ENCODE peak calls at places on chromosomes 7 and 10, in ten cellular contexts. One of them, this sample, is unnamed.

GRCh38 chr10:48587101-48587500 is 17.8 kb downstream of the ARHGAP22 start:
- DNase-seq in HFF-Myc: no peak
- DNase-seq in stimulated activated CD4-positive, alpha-beta T cell treated with anti-CD3 and anti-CD28 coated beads, TNF-alpha, amount 100 ng/mL, for 1 hour: no peak
- DNase-seq in activated T-helper 9 cell treated with anti-CD3 and anti-CD28 coated beads, Interleukin-2, amount 50 U/mL, for 16 hours: no peak
- DNase-seq in GM20000: no peak
- DNase-seq in AG04450: no peak
- DNase-seq in T-helper 22 cell: no peak
- DNase-seq in Daoy: no peak
- DNase-seq in astrocyte of the spinal cord: no peak
- DNase-seq in SW 1271: no peak
- DNase-seq in this sample: no peak

GRCh38 chr7:15104411-15105092 is 202.0 kb upstream of the DGKB start:
- DNase-seq in activated T-helper 9 cell treated with anti-CD3 and anti-CD28 coated beads, Interleukin-2, amount 50 U/mL, for 16 hours: no peak
- DNase-seq in Daoy: no peak
- DNase-seq in GM20000: no peak
- DNase-seq in stimulated activated CD4-positive, alpha-beta T cell treated with anti-CD3 and anti-CD28 coated beads, TNF-alpha, amount 100 ng/mL, for 1 hour: no peak
- DNase-seq in T-helper 22 cell: no peak
- DNase-seq in astrocyte of the spinal cord: no peak
- DNase-seq in HFF-Myc: no peak
- DNase-seq in SW 1271: no peak
- DNase-seq in AG04450: no peak
- DNase-seq in this sample: no peak

GRCh38 chr7:116511552-116512523 is 12.3 kb downstream of the CAV2 start:
- DNase-seq in HFF-Myc: no peak
- DNase-seq in Daoy: peak
- DNase-seq in astrocyte of the spinal cord: peak
- DNase-seq in GM20000: peak
- DNase-seq in stimulated activated CD4-positive, alpha-beta T cell treated with anti-CD3 and anti-CD28 coated beads, TNF-alpha, amount 100 ng/mL, for 1 hour: no peak
- DNase-seq in T-helper 22 cell: no peak
- DNase-seq in SW 1271: peak
- DNase-seq in activated T-helper 9 cell treated with anti-CD3 and anti-CD28 coated beads, Interleukin-2, amount 50 U/mL, for 16 hours: no peak
- DNase-seq in AG04450: no peak
- DNase-seq in this sample: no peak

GRCh38 chr7:155405399-155406318 is 52.3 kb upstream of the EN2 start:
- DNase-seq in T-helper 22 cell: no peak
- DNase-seq in activated T-helper 9 cell treated with anti-CD3 and anti-CD28 coated beads, Interleukin-2, amount 50 U/mL, for 16 hours: no peak
- DNase-seq in GM20000: peak
- DNase-seq in stimulated activated CD4-positive, alpha-beta T cell treated with anti-CD3 and anti-CD28 coated beads, TNF-alpha, amount 100 ng/mL, for 1 hour: no peak
- DNase-seq in AG04450: no peak
- DNase-seq in Daoy: peak
- DNase-seq in astrocyte of the spinal cord: no peak
- DNase-seq in SW 1271: no peak
- DNase-seq in HFF-Myc: no peak
- DNase-seq in this sample: no peak

GRCh38 chr10:79266092-79266491 is 81.2 kb upstream of the PPIF start:
- DNase-seq in Daoy: peak
- DNase-seq in astrocyte of the spinal cord: peak
- DNase-seq in stimulated activated CD4-positive, alpha-beta T cell treated with anti-CD3 and anti-CD28 coated beads, TNF-alpha, amount 100 ng/mL, for 1 hour: no peak
- DNase-seq in activated T-helper 9 cell treated with anti-CD3 and anti-CD28 coated beads, Interleukin-2, amount 50 U/mL, for 16 hours: no peak
- DNase-seq in HFF-Myc: no peak
- DNase-seq in GM20000: no peak
- DNase-seq in SW 1271: no peak
- DNase-seq in T-helper 22 cell: no peak
- DNase-seq in AG04450: no peak
- DNase-seq in this sample: no peak

GRCh38 chr7:39609462-39610149 is 13.8 kb upstream of the RALA start:
- DNase-seq in SW 1271: no peak
- DNase-seq in AG04450: no peak
- DNase-seq in astrocyte of the spinal cord: no peak
- DNase-seq in Daoy: peak
- DNase-seq in GM20000: peak
- DNase-seq in T-helper 22 cell: no peak
- DNase-seq in HFF-Myc: no peak
- DNase-seq in stimulated activated CD4-positive, alpha-beta T cell treated with anti-CD3 and anti-CD28 coated beads, TNF-alpha, amount 100 ng/mL, for 1 hour: no peak
- DNase-seq in activated T-helper 9 cell treated with anti-CD3 and anti-CD28 coated beads, Interleukin-2, amount 50 U/mL, for 16 hours: no peak
- DNase-seq in this sample: no peak

GRCh38 chr10:3538850-3539531 is 246.0 kb downstream of the KLF6 start:
- DNase-seq in activated T-helper 9 cell treated with anti-CD3 and anti-CD28 coated beads, Interleukin-2, amount 50 U/mL, for 16 hours: no peak
- DNase-seq in T-helper 22 cell: no peak
- DNase-seq in Daoy: peak
- DNase-seq in SW 1271: peak
- DNase-seq in AG04450: peak
- DNase-seq in GM20000: no peak
- DNase-seq in stimulated activated CD4-positive, alpha-beta T cell treated with anti-CD3 and anti-CD28 coated beads, TNF-alpha, amount 100 ng/mL, for 1 hour: no peak
- DNase-seq in HFF-Myc: no peak
- DNase-seq in astrocyte of the spinal cord: peak
- DNase-seq in this sample: no peak

GRCh38 chr10:71211053-71211452 is 1.3 kb upstream of the UNC5B start:
- DNase-seq in astrocyte of the spinal cord: no peak
- DNase-seq in GM20000: no peak
- DNase-seq in SW 1271: no peak
- DNase-seq in Daoy: no peak
- DNase-seq in T-helper 22 cell: no peak
- DNase-seq in AG04450: no peak
- DNase-seq in HFF-Myc: no peak
- DNase-seq in activated T-helper 9 cell treated with anti-CD3 and anti-CD28 coated beads, Interleukin-2, amount 50 U/mL, for 16 hours: no peak
- DNase-seq in stimulated activated CD4-positive, alpha-beta T cell treated with anti-CD3 and anti-CD28 coated beads, TNF-alpha, amount 100 ng/mL, for 1 hour: no peak
- DNase-seq in this sample: no peak

GRCh38 chr7:191105-192034 is 1.0 kb upstream of the FAM20C start:
- DNase-seq in GM20000: no peak
- DNase-seq in HFF-Myc: peak
- DNase-seq in stimulated activated CD4-positive, alpha-beta T cell treated with anti-CD3 and anti-CD28 coated beads, TNF-alpha, amount 100 ng/mL, for 1 hour: no peak
- DNase-seq in activated T-helper 9 cell treated with anti-CD3 and anti-CD28 coated beads, Interleukin-2, amount 50 U/mL, for 16 hours: no peak
- DNase-seq in Daoy: peak
- DNase-seq in SW 1271: peak
- DNase-seq in AG04450: peak
- DNase-seq in T-helper 22 cell: no peak
- DNase-seq in astrocyte of the spinal cord: peak
- DNase-seq in this sample: no peak

GRCh38 chr7:123285076-123285700 is 85.4 kb upstream of the SLC13A1 start:
- DNase-seq in HFF-Myc: no peak
- DNase-seq in astrocyte of the spinal cord: no peak
- DNase-seq in Daoy: no peak
- DNase-seq in AG04450: no peak
- DNase-seq in stimulated activated CD4-positive, alpha-beta T cell treated with anti-CD3 and anti-CD28 coated beads, TNF-alpha, amount 100 ng/mL, for 1 hour: no peak
- DNase-seq in GM20000: no peak
- DNase-seq in activated T-helper 9 cell treated with anti-CD3 and anti-CD28 coated beads, Interleukin-2, amount 50 U/mL, for 16 hours: no peak
- DNase-seq in T-helper 22 cell: no peak
- DNase-seq in SW 1271: no peak
- DNase-seq in this sample: no peak

GRCh38 chr7:131328387-131329175 is 905 bp downstream of the MKLN1 start:
- DNase-seq in HFF-Myc: no peak
- DNase-seq in GM20000: peak
- DNase-seq in astrocyte of the spinal cord: peak
- DNase-seq in activated T-helper 9 cell treated with anti-CD3 and anti-CD28 coated beads, Interleukin-2, amount 50 U/mL, for 16 hours: no peak
- DNase-seq in T-helper 22 cell: no peak
- DNase-seq in Daoy: no peak
- DNase-seq in AG04450: no peak
- DNase-seq in stimulated activated CD4-positive, alpha-beta T cell treated with anti-CD3 and anti-CD28 coated beads, TNF-alpha, amount 100 ng/mL, for 1 hour: no peak
- DNase-seq in SW 1271: peak
- DNase-seq in this sample: no peak

GRCh38 chr7:149871576-149871975 is 2.2 kb upstream of the ATP6V0E2 start:
- DNase-seq in AG04450: no peak
- DNase-seq in astrocyte of the spinal cord: no peak
- DNase-seq in stimulated activated CD4-positive, alpha-beta T cell treated with anti-CD3 and anti-CD28 coated beads, TNF-alpha, amount 100 ng/mL, for 1 hour: no peak
- DNase-seq in SW 1271: no peak
- DNase-seq in HFF-Myc: no peak
- DNase-seq in activated T-helper 9 cell treated with anti-CD3 and anti-CD28 coated beads, Interleukin-2, amount 50 U/mL, for 16 hours: no peak
- DNase-seq in GM20000: no peak
- DNase-seq in T-helper 22 cell: no peak
- DNase-seq in Daoy: no peak
- DNase-seq in this sample: no peak

GRCh38 chr10:60626037-60626436 is 152.2 kb upstream of the CDK1 start:
- DNase-seq in stimulated activated CD4-positive, alpha-beta T cell treated with anti-CD3 and anti-CD28 coated beads, TNF-alpha, amount 100 ng/mL, for 1 hour: no peak
- DNase-seq in GM20000: no peak
- DNase-seq in HFF-Myc: no peak
- DNase-seq in AG04450: no peak
- DNase-seq in astrocyte of the spinal cord: no peak
- DNase-seq in Daoy: no peak
- DNase-seq in T-helper 22 cell: no peak
- DNase-seq in SW 1271: no peak
- DNase-seq in activated T-helper 9 cell treated with anti-CD3 and anti-CD28 coated beads, Interleukin-2, amount 50 U/mL, for 16 hours: no peak
- DNase-seq in this sample: no peak

GRCh38 chr7:96800824-96801223 is 91.2 kb upstream of the SEM1 start:
- DNase-seq in HFF-Myc: no peak
- DNase-seq in stimulated activated CD4-positive, alpha-beta T cell treated with anti-CD3 and anti-CD28 coated beads, TNF-alpha, amount 100 ng/mL, for 1 hour: no peak
- DNase-seq in activated T-helper 9 cell treated with anti-CD3 and anti-CD28 coated beads, Interleukin-2, amount 50 U/mL, for 16 hours: no peak
- DNase-seq in Daoy: no peak
- DNase-seq in GM20000: no peak
- DNase-seq in AG04450: no peak
- DNase-seq in T-helper 22 cell: no peak
- DNase-seq in SW 1271: no peak
- DNase-seq in astrocyte of the spinal cord: peak
- DNase-seq in this sample: no peak

GRCh38 chr7:150406565-150407421 is 27.7 kb downstream of the ZNF775 start:
- DNase-seq in SW 1271: no peak
- DNase-seq in Daoy: peak
- DNase-seq in HFF-Myc: no peak
- DNase-seq in AG04450: no peak
- DNase-seq in T-helper 22 cell: no peak
- DNase-seq in stimulated activated CD4-positive, alpha-beta T cell treated with anti-CD3 and anti-CD28 coated beads, TNF-alpha, amount 100 ng/mL, for 1 hour: no peak
- DNase-seq in activated T-helper 9 cell treated with anti-CD3 and anti-CD28 coated beads, Interleukin-2, amount 50 U/mL, for 16 hours: no peak
- DNase-seq in astrocyte of the spinal cord: no peak
- DNase-seq in GM20000: peak
- DNase-seq in this sample: no peak

GRCh38 chr10:126969310-126969709 is 64.1 kb downstream of the DOCK1 start:
- DNase-seq in T-helper 22 cell: no peak
- DNase-seq in HFF-Myc: no peak
- DNase-seq in astrocyte of the spinal cord: no peak
- DNase-seq in SW 1271: peak
- DNase-seq in GM20000: no peak
- DNase-seq in Daoy: peak
- DNase-seq in AG04450: no peak
- DNase-seq in stimulated activated CD4-positive, alpha-beta T cell treated with anti-CD3 and anti-CD28 coated beads, TNF-alpha, amount 100 ng/mL, for 1 hour: no peak
- DNase-seq in activated T-helper 9 cell treated with anti-CD3 and anti-CD28 coated beads, Interleukin-2, amount 50 U/mL, for 16 hours: no peak
- DNase-seq in this sample: no peak

GRCh38 chr7:75596727-75597614 is 104.9 kb downstream of the SPDYE5 start:
- DNase-seq in GM20000: peak
- DNase-seq in activated T-helper 9 cell treated with anti-CD3 and anti-CD28 coated beads, Interleukin-2, amount 50 U/mL, for 16 hours: no peak
- DNase-seq in astrocyte of the spinal cord: peak
- DNase-seq in stimulated activated CD4-positive, alpha-beta T cell treated with anti-CD3 and anti-CD28 coated beads, TNF-alpha, amount 100 ng/mL, for 1 hour: no peak
- DNase-seq in AG04450: no peak
- DNase-seq in SW 1271: no peak
- DNase-seq in T-helper 22 cell: no peak
- DNase-seq in HFF-Myc: no peak
- DNase-seq in Daoy: peak
- DNase-seq in this sample: peak

GRCh38 chr10:125977206-125977605 is 80.8 kb downstream of the FANK1 start:
- DNase-seq in astrocyte of the spinal cord: no peak
- DNase-seq in GM20000: no peak
- DNase-seq in SW 1271: no peak
- DNase-seq in Daoy: no peak
- DNase-seq in HFF-Myc: no peak
- DNase-seq in AG04450: no peak
- DNase-seq in activated T-helper 9 cell treated with anti-CD3 and anti-CD28 coated beads, Interleukin-2, amount 50 U/mL, for 16 hours: no peak
- DNase-seq in T-helper 22 cell: no peak
- DNase-seq in stimulated activated CD4-positive, alpha-beta T cell treated with anti-CD3 and anti-CD28 coated beads, TNF-alpha, amount 100 ng/mL, for 1 hour: no peak
- DNase-seq in this sample: no peak

GRCh38 chr10:14032406-14032998 is 298.2 kb downstream of the FRMD4A start:
- DNase-seq in AG04450: no peak
- DNase-seq in HFF-Myc: no peak
- DNase-seq in T-helper 22 cell: no peak
- DNase-seq in astrocyte of the spinal cord: no peak
- DNase-seq in stimulated activated CD4-positive, alpha-beta T cell treated with anti-CD3 and anti-CD28 coated beads, TNF-alpha, amount 100 ng/mL, for 1 hour: peak
- DNase-seq in GM20000: peak
- DNase-seq in Daoy: peak
- DNase-seq in SW 1271: no peak
- DNase-seq in activated T-helper 9 cell treated with anti-CD3 and anti-CD28 coated beads, Interleukin-2, amount 50 U/mL, for 16 hours: peak
- DNase-seq in this sample: no peak

GRCh38 chr10:114577133-114577532 is 80.9 kb downstream of the ABLIM1 start:
- DNase-seq in AG04450: peak
- DNase-seq in T-helper 22 cell: no peak
- DNase-seq in activated T-helper 9 cell treated with anti-CD3 and anti-CD28 coated beads, Interleukin-2, amount 50 U/mL, for 16 hours: no peak
- DNase-seq in astrocyte of the spinal cord: peak
- DNase-seq in SW 1271: no peak
- DNase-seq in GM20000: no peak
- DNase-seq in stimulated activated CD4-positive, alpha-beta T cell treated with anti-CD3 and anti-CD28 coated beads, TNF-alpha, amount 100 ng/mL, for 1 hour: no peak
- DNase-seq in HFF-Myc: peak
- DNase-seq in Daoy: peak
- DNase-seq in this sample: no peak

GRCh38 chr7:114856625-114857024 is 65.3 kb upstream of the MDFIC start:
- DNase-seq in AG04450: no peak
- DNase-seq in Daoy: peak
- DNase-seq in T-helper 22 cell: no peak
- DNase-seq in stimulated activated CD4-positive, alpha-beta T cell treated with anti-CD3 and anti-CD28 coated beads, TNF-alpha, amount 100 ng/mL, for 1 hour: no peak
- DNase-seq in GM20000: no peak
- DNase-seq in astrocyte of the spinal cord: no peak
- DNase-seq in activated T-helper 9 cell treated with anti-CD3 and anti-CD28 coated beads, Interleukin-2, amount 50 U/mL, for 16 hours: no peak
- DNase-seq in HFF-Myc: no peak
- DNase-seq in SW 1271: no peak
- DNase-seq in this sample: no peak

GRCh38 chr10:30373596-30374327 is 24.7 kb upstream of the MTPAP start:
- DNase-seq in HFF-Myc: no peak
- DNase-seq in GM20000: peak
- DNase-seq in T-helper 22 cell: no peak
- DNase-seq in Daoy: no peak
- DNase-seq in stimulated activated CD4-positive, alpha-beta T cell treated with anti-CD3 and anti-CD28 coated beads, TNF-alpha, amount 100 ng/mL, for 1 hour: no peak
- DNase-seq in activated T-helper 9 cell treated with anti-CD3 and anti-CD28 coated beads, Interleukin-2, amount 50 U/mL, for 16 hours: no peak
- DNase-seq in SW 1271: no peak
- DNase-seq in astrocyte of the spinal cord: no peak
- DNase-seq in AG04450: no peak
- DNase-seq in this sample: no peak

GRCh38 chr10:47037654-47038425 is 126.6 kb downstream of the PTPN20 start:
- DNase-seq in AG04450: no peak
- DNase-seq in SW 1271: no peak
- DNase-seq in activated T-helper 9 cell treated with anti-CD3 and anti-CD28 coated beads, Interleukin-2, amount 50 U/mL, for 16 hours: no peak
- DNase-seq in GM20000: no peak
- DNase-seq in Daoy: no peak
- DNase-seq in stimulated activated CD4-positive, alpha-beta T cell treated with anti-CD3 and anti-CD28 coated beads, TNF-alpha, amount 100 ng/mL, for 1 hour: no peak
- DNase-seq in HFF-Myc: no peak
- DNase-seq in astrocyte of the spinal cord: no peak
- DNase-seq in T-helper 22 cell: no peak
- DNase-seq in this sample: no peak

GRCh38 chr10:133100706-133101463 is 13.2 kb downstream of the ADGRA1 start:
- DNase-seq in stimulated activated CD4-positive, alpha-beta T cell treated with anti-CD3 and anti-CD28 coated beads, TNF-alpha, amount 100 ng/mL, for 1 hour: no peak
- DNase-seq in AG04450: no peak
- DNase-seq in Daoy: peak
- DNase-seq in SW 1271: no peak
- DNase-seq in GM20000: no peak
- DNase-seq in activated T-helper 9 cell treated with anti-CD3 and anti-CD28 coated beads, Interleukin-2, amount 50 U/mL, for 16 hours: no peak
- DNase-seq in astrocyte of the spinal cord: no peak
- DNase-seq in HFF-Myc: no peak
- DNase-seq in T-helper 22 cell: no peak
- DNase-seq in this sample: no peak

GRCh38 chr7:156764016-156764669 is 123.6 kb downstream of the RNF32 start:
- DNase-seq in stimulated activated CD4-positive, alpha-beta T cell treated with anti-CD3 and anti-CD28 coated beads, TNF-alpha, amount 100 ng/mL, for 1 hour: no peak
- DNase-seq in HFF-Myc: peak
- DNase-seq in Daoy: peak
- DNase-seq in GM20000: no peak
- DNase-seq in AG04450: peak
- DNase-seq in T-helper 22 cell: no peak
- DNase-seq in astrocyte of the spinal cord: peak
- DNase-seq in activated T-helper 9 cell treated with anti-CD3 and anti-CD28 coated beads, Interleukin-2, amount 50 U/mL, for 16 hours: no peak
- DNase-seq in SW 1271: peak
- DNase-seq in this sample: no peak

GRCh38 chr7:27191716-27192545 is 6.9 kb upstream of the HOXA11 start:
- DNase-seq in stimulated activated CD4-positive, alpha-beta T cell treated with anti-CD3 and anti-CD28 coated beads, TNF-alpha, amount 100 ng/mL, for 1 hour: no peak
- DNase-seq in astrocyte of the spinal cord: no peak
- DNase-seq in AG04450: no peak
- DNase-seq in T-helper 22 cell: no peak
- DNase-seq in GM20000: no peak
- DNase-seq in SW 1271: no peak
- DNase-seq in activated T-helper 9 cell treated with anti-CD3 and anti-CD28 coated beads, Interleukin-2, amount 50 U/mL, for 16 hours: no peak
- DNase-seq in HFF-Myc: no peak
- DNase-seq in Daoy: no peak
- DNase-seq in this sample: no peak

GRCh38 chr7:11130012-11130411 is 156.3 kb downstream of the PHF14 start:
- DNase-seq in HFF-Myc: peak
- DNase-seq in astrocyte of the spinal cord: peak
- DNase-seq in GM20000: no peak
- DNase-seq in T-helper 22 cell: no peak
- DNase-seq in AG04450: peak
- DNase-seq in stimulated activated CD4-positive, alpha-beta T cell treated with anti-CD3 and anti-CD28 coated beads, TNF-alpha, amount 100 ng/mL, for 1 hour: no peak
- DNase-seq in SW 1271: peak
- DNase-seq in Daoy: peak
- DNase-seq in activated T-helper 9 cell treated with anti-CD3 and anti-CD28 coated beads, Interleukin-2, amount 50 U/mL, for 16 hours: no peak
- DNase-seq in this sample: peak

GRCh38 chr10:80452688-80453391 is 1.3 kb upstream of the TSPAN14 start:
- DNase-seq in Daoy: no peak
- DNase-seq in astrocyte of the spinal cord: no peak
- DNase-seq in stimulated activated CD4-positive, alpha-beta T cell treated with anti-CD3 and anti-CD28 coated beads, TNF-alpha, amount 100 ng/mL, for 1 hour: no peak
- DNase-seq in AG04450: no peak
- DNase-seq in HFF-Myc: no peak
- DNase-seq in activated T-helper 9 cell treated with anti-CD3 and anti-CD28 coated beads, Interleukin-2, amount 50 U/mL, for 16 hours: no peak
- DNase-seq in GM20000: no peak
- DNase-seq in SW 1271: no peak
- DNase-seq in T-helper 22 cell: no peak
- DNase-seq in this sample: no peak

This sample was measured in HS-27A.